ENCODE peak calls at places on chromosomes 4 and X, in ten cellular contexts. One of them, this sample, is unnamed.
A peak's percentile ranks its signal among the peaks of the same experiment; 100 is the strongest.

GRCh38 chr4:4524364-4524763 is 17.5 kb downstream of the STX18 start:
- DNase-seq in upper lobe of left lung: no peak
- DNase-seq in HepG2: no peak
- DNase-seq in transverse colon: no peak
- DNase-seq in stomach: no peak
- DNase-seq in HCT116: no peak
- DNase-seq in GM12878: peak; percentile 76
- DNase-seq in prostate gland: no peak
- DNase-seq in endothelial cell of umbilical vein: no peak
- DNase-seq in suprapubic skin: no peak
- DNase-seq in this sample: peak; percentile 84

GRCh38 chr4:134470544-134470943 is 269.0 kb upstream of the PABPC4L start:
- DNase-seq in prostate gland: peak; percentile 11
- DNase-seq in endothelial cell of umbilical vein: peak; percentile 63
- DNase-seq in upper lobe of left lung: peak; percentile 21
- DNase-seq in GM12878: no peak
- DNase-seq in suprapubic skin: no peak
- DNase-seq in stomach: peak; percentile 28
- DNase-seq in HCT116: no peak
- DNase-seq in HepG2: peak; percentile 16
- DNase-seq in transverse colon: peak; percentile 22
- DNase-seq in this sample: no peak

GRCh38 chr4:171644430-171645057 is 168.7 kb upstream of the GALNTL6 start:
- DNase-seq in upper lobe of left lung: no peak
- DNase-seq in endothelial cell of umbilical vein: no peak
- DNase-seq in HepG2: no peak
- DNase-seq in HCT116: no peak
- DNase-seq in GM12878: peak; percentile 63
- DNase-seq in suprapubic skin: no peak
- DNase-seq in prostate gland: no peak
- DNase-seq in transverse colon: no peak
- DNase-seq in stomach: no peak
- DNase-seq in this sample: no peak

GRCh38 chrX:3697220-3697684 is 16.2 kb downstream of the PRKX start:
- DNase-seq in suprapubic skin: no peak
- DNase-seq in stomach: no peak
- DNase-seq in transverse colon: no peak
- DNase-seq in upper lobe of left lung: peak; percentile 26
- DNase-seq in HCT116: no peak
- DNase-seq in endothelial cell of umbilical vein: no peak
- DNase-seq in GM12878: no peak
- DNase-seq in prostate gland: no peak
- DNase-seq in HepG2: no peak
- DNase-seq in this sample: no peak

GRCh38 chr4:77240469-77241066 is 83.6 kb downstream of the CCNG2 start:
- DNase-seq in GM12878: no peak
- DNase-seq in endothelial cell of umbilical vein: peak; percentile 56
- DNase-seq in upper lobe of left lung: peak; percentile 50
- DNase-seq in HCT116: peak; percentile 51
- DNase-seq in transverse colon: peak; percentile 62
- DNase-seq in prostate gland: peak; percentile 51
- DNase-seq in suprapubic skin: no peak
- DNase-seq in HepG2: peak; percentile 43
- DNase-seq in stomach: peak; percentile 75
- DNase-seq in this sample: peak; percentile 81

GRCh38 chrX:43505759-43506158 is 150.3 kb upstream of the MAOA start:
- DNase-seq in suprapubic skin: no peak
- DNase-seq in endothelial cell of umbilical vein: no peak
- DNase-seq in upper lobe of left lung: no peak
- DNase-seq in prostate gland: no peak
- DNase-seq in stomach: no peak
- DNase-seq in HepG2: no peak
- DNase-seq in GM12878: no peak
- DNase-seq in HCT116: no peak
- DNase-seq in transverse colon: no peak
- DNase-seq in this sample: no peak

GRCh38 chr4:168886361-168886760 is 123.7 kb downstream of the CBR4 start:
- DNase-seq in endothelial cell of umbilical vein: no peak
- DNase-seq in upper lobe of left lung: no peak
- DNase-seq in HepG2: no peak
- DNase-seq in GM12878: no peak
- DNase-seq in prostate gland: no peak
- DNase-seq in stomach: no peak
- DNase-seq in HCT116: peak; percentile 21
- DNase-seq in transverse colon: no peak
- DNase-seq in suprapubic skin: no peak
- DNase-seq in this sample: no peak

GRCh38 chrX:40100537-40101429 is 3.0 kb upstream of the BCOR start:
- DNase-seq in endothelial cell of umbilical vein: no peak
- DNase-seq in stomach: no peak
- DNase-seq in HepG2: no peak
- DNase-seq in GM12878: no peak
- DNase-seq in HCT116: no peak
- DNase-seq in suprapubic skin: no peak
- DNase-seq in transverse colon: no peak
- DNase-seq in upper lobe of left lung: no peak
- DNase-seq in prostate gland: no peak
- DNase-seq in this sample: no peak

GRCh38 chr4:21680326-21680898 is 268.2 kb downstream of the KCNIP4 start:
- DNase-seq in upper lobe of left lung: no peak
- DNase-seq in HCT116: no peak
- DNase-seq in suprapubic skin: no peak
- DNase-seq in transverse colon: no peak
- DNase-seq in HepG2: no peak
- DNase-seq in GM12878: no peak
- DNase-seq in prostate gland: no peak
- DNase-seq in endothelial cell of umbilical vein: no peak
- DNase-seq in stomach: no peak
- DNase-seq in this sample: no peak
- TF ChIP-seq POLR2AphosphoS5 in upper lobe of left lung: no peak
- TF ChIP-seq POLR2AphosphoS5 in HCT116: no peak
- TF ChIP-seq POLR2AphosphoS5 in suprapubic skin: no peak
- TF ChIP-seq POLR2AphosphoS5 in transverse colon: no peak
- TF ChIP-seq POLR2AphosphoS5 in HepG2: no peak
- TF ChIP-seq POLR2AphosphoS5 in GM12878: no peak
- TF ChIP-seq POLR2AphosphoS5 in prostate gland: no peak
- TF ChIP-seq POLR2AphosphoS5 in endothelial cell of umbilical vein: no peak
- TF ChIP-seq POLR2AphosphoS5 in stomach: no peak
- TF ChIP-seq POLR2AphosphoS5 in this sample: no peak

GRCh38 chrX:55717521-55718497 is at the start of gene RRAGB:
- DNase-seq in suprapubic skin: peak; percentile 94
- DNase-seq in endothelial cell of umbilical vein: peak; percentile 93
- DNase-seq in stomach: peak; percentile 92
- DNase-seq in transverse colon: peak; percentile 95
- DNase-seq in GM12878: peak; percentile 90
- DNase-seq in HCT116: peak; percentile 89
- DNase-seq in upper lobe of left lung: peak; percentile 95
- DNase-seq in prostate gland: peak; percentile 94
- DNase-seq in HepG2: peak; percentile 92
- DNase-seq in this sample: peak; percentile 97
- TF ChIP-seq CTCF in suprapubic skin: peak; percentile 22
- TF ChIP-seq CTCF in endothelial cell of umbilical vein: peak; percentile 58
- TF ChIP-seq CTCF in stomach: no peak
- TF ChIP-seq CTCF in transverse colon: peak; percentile 89
- TF ChIP-seq CTCF in GM12878: peak; percentile 65
- TF ChIP-seq CTCF in HCT116: peak; percentile 71
- TF ChIP-seq CTCF in upper lobe of left lung: peak; percentile 37
- TF ChIP-seq CTCF in prostate gland: peak; percentile 71
- TF ChIP-seq CTCF in HepG2: peak; percentile 63
- TF ChIP-seq CTCF in this sample: peak; percentile 69

DNA sequence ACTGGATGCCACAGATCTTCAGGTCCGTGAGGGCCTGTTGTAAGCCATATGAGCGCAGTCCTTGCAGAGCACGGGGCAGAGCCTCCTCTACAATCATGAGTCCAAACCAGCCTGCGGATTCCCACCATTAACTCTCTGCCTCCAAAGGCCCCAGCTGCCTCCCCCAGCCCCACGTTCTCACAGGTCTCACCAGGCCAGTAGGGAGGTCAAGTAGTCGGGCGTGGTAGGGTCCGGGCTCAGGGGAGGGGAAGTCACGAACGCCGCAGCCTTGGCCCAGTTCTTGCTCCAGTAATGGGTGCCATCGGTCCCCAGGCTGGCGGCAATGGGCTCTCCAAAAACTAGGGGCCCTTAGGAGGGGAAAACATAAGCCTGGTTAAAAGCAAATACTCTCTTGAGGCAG is 53.6 kb downstream of the CRMP1 start:
- DNase-seq in endothelial cell of umbilical vein: no peak
- DNase-seq in prostate gland: no peak
- DNase-seq in HCT116: no peak
- DNase-seq in stomach: no peak
- DNase-seq in GM12878: no peak
- DNase-seq in HepG2: no peak
- DNase-seq in transverse colon: no peak
- DNase-seq in suprapubic skin: no peak
- DNase-seq in upper lobe of left lung: no peak
- DNase-seq in this sample: peak; percentile 56
- H3K27ac ChIP-seq in endothelial cell of umbilical vein: no peak overlapping the region
- H3K27ac ChIP-seq in prostate gland: no peak overlapping the region
- H3K27ac ChIP-seq in HCT116: no peak overlapping the region
- H3K27ac ChIP-seq in stomach: peak overlapping the region; percentile 25
- H3K27ac ChIP-seq in GM12878: no peak overlapping the region
- H3K27ac ChIP-seq in HepG2: no peak overlapping the region
- H3K27ac ChIP-seq in transverse colon: peak overlapping the region; percentile 59
- H3K27ac ChIP-seq in suprapubic skin: no peak overlapping the region
- H3K27ac ChIP-seq in upper lobe of left lung: no peak overlapping the region
- H3K27ac ChIP-seq in this sample: peak overlapping the region; percentile 31

DNA sequence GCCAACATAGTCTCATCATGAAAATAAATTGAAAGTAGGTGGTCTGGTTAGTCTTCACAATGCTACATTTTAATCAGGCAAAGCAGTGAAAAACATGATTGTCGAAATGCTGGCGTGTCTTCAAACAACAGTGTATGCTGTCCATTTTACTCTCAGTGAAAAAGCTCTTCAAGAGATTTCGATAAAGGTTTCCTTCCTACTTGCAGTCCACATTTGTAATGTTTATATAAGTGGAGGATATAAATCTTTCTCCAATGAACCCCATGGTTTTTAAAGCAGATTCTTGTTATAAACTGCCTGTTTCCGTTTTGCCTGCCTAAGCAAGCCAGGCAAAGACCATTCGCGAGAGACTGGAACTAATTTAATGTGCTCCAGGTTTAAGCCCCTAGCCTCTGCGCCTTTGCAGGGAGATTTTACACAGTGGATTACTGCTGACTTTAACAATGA is 169.6 kb downstream of the SCFD2 start:
- DNase-seq in HCT116: no peak
- DNase-seq in stomach: no peak
- DNase-seq in suprapubic skin: no peak
- DNase-seq in GM12878: no peak
- DNase-seq in upper lobe of left lung: no peak
- DNase-seq in endothelial cell of umbilical vein: peak; percentile 53
- DNase-seq in prostate gland: no peak
- DNase-seq in transverse colon: no peak
- DNase-seq in HepG2: no peak
- DNase-seq in this sample: no peak
- TF ChIP-seq POLR2AphosphoS5 in HCT116: no peak
- TF ChIP-seq POLR2AphosphoS5 in stomach: no peak
- TF ChIP-seq POLR2AphosphoS5 in suprapubic skin: no peak
- TF ChIP-seq POLR2AphosphoS5 in GM12878: no peak
- TF ChIP-seq POLR2AphosphoS5 in upper lobe of left lung: no peak
- TF ChIP-seq POLR2AphosphoS5 in endothelial cell of umbilical vein: no peak
- TF ChIP-seq POLR2AphosphoS5 in prostate gland: no peak
- TF ChIP-seq POLR2AphosphoS5 in transverse colon: no peak
- TF ChIP-seq POLR2AphosphoS5 in HepG2: no peak
- TF ChIP-seq POLR2AphosphoS5 in this sample: no peak

GRCh38 chrX:105260291-105261043 is 40.0 kb upstream of the TEX13A start:
- DNase-seq in GM12878: no peak
- DNase-seq in stomach: no peak
- DNase-seq in HepG2: no peak
- DNase-seq in endothelial cell of umbilical vein: no peak
- DNase-seq in transverse colon: no peak
- DNase-seq in prostate gland: no peak
- DNase-seq in upper lobe of left lung: no peak
- DNase-seq in HCT116: no peak
- DNase-seq in suprapubic skin: no peak
- DNase-seq in this sample: no peak
- TF ChIP-seq CTCF in GM12878: no peak
- TF ChIP-seq CTCF in stomach: no peak
- TF ChIP-seq CTCF in HepG2: no peak
- TF ChIP-seq CTCF in endothelial cell of umbilical vein: no peak
- TF ChIP-seq CTCF in transverse colon: no peak
- TF ChIP-seq CTCF in prostate gland: no peak
- TF ChIP-seq CTCF in upper lobe of left lung: no peak
- TF ChIP-seq CTCF in HCT116: no peak
- TF ChIP-seq CTCF in suprapubic skin: no peak
- TF ChIP-seq CTCF in this sample: no peak